ENCODE peak calls at places on chromosome 20, in six cellular contexts. P is GM06990, O is Caki2, M is heart left ventricle, R is AG08396, X is H1. J is an unnamed sample.

GRCh38 chr20:4711511-4711910 is 10.2 kb upstream of the PRND start:
- DNase-seq in R (no peak), M (no peak), P (no peak), O (no peak), X (no peak), J (no peak)

GRCh38 chr20:63791497-63792156 is 39.4 kb downstream of the ZBTB46 start:
- DNase-seq in R (no peak), O (no peak), P (no peak), M (peak; percentile 81), X (no peak), J (no peak)

GRCh38 chr20:9660236-9660868 is 146.0 kb downstream of the LAMP5 start:
- DNase-seq in O (peak; percentile 28), M (no peak), R (peak; percentile 11), X (peak; percentile 54), P (no peak), J (no peak)

GRCh38 chr20:36312724-36313441 is 6.7 kb downstream of the DLGAP4 start:
- DNase-seq in P (no peak), M (no peak), R (no peak), O (no peak), X (peak; percentile 39), J (no peak)

GRCh38 chr20:58893355-58894151 is 41.0 kb downstream of the GNAS start:
- DNase-seq in O (no peak), R (no peak), X (no peak), M (no peak), P (no peak), J (no peak)

GRCh38 chr20:63734111-63734945 is 2.1 kb upstream of the LIME1 start:
- DNase-seq in P (no peak), M (no peak), X (no peak), R (no peak), O (no peak), J (no peak)

GRCh38 chr20:17735959-17736621 is 36.3 kb downstream of the BANF2 start:
- DNase-seq in R (no peak), X (no peak), O (no peak), M (no peak), P (no peak), J (no peak)

GRCh38 chr20:2365666-2366065 is 15.0 kb upstream of the TGM6 start:
- DNase-seq in P (no peak), O (no peak), R (no peak), M (no peak), X (no peak), J (no peak)

GRCh38 chr20:11229772-11230171 is 556.0 kb upstream of the JAG1 start:
- DNase-seq in X (no peak), R (peak; percentile 63), O (peak; percentile 75), P (no peak), M (peak; percentile 64), J (no peak)

GRCh38 chr20:58075565-58075964 is 152.9 kb downstream of the ANKRD60 start:
- DNase-seq in X (peak; percentile 27), O (no peak), M (no peak), P (no peak), R (no peak), J (no peak)

GRCh38 chr20:48544402-48545333 is 283.1 kb downstream of the PREX1 start:
- DNase-seq in R (no peak), X (no peak), P (no peak), O (peak; percentile 8), M (no peak), J (no peak)

GRCh38 chr20:52482049-52482448 is 290.5 kb upstream of the ZFP64 start:
- DNase-seq in X (no peak), R (no peak), O (no peak), M (no peak), P (no peak), J (no peak)

GRCh38 chr20:25274891-25275812 is 27.3 kb downstream of the PYGB start:
- DNase-seq in M (peak; percentile 71), X (peak; percentile 43), O (no peak), P (no peak), R (no peak), J (no peak)

GRCh38 chr20:38685853-38686473 is 38.3 kb upstream of the SLC32A1 start:
- DNase-seq in P (no peak), R (peak; percentile 64), M (no peak), O (peak; percentile 41), X (peak; percentile 85), J (peak; percentile 15)

GRCh38 chr20:54078296-54078695 is 7.9 kb upstream of the BCAS1 start:
- DNase-seq in P (no peak), O (no peak), X (no peak), R (no peak), M (no peak), J (no peak)

GRCh38 chr20:17627101-17627950 is 54.7 kb downstream of the RRBP1 start:
- DNase-seq in X (no peak), P (no peak), M (peak; percentile 24), R (no peak), O (no peak), J (no peak)

GRCh38 chr20:32764000-32764960 is 2.1 kb downstream of the DNMT3B start:
- DNase-seq in R (no peak), M (no peak), P (no peak), X (peak; percentile 80), O (peak; percentile 88), J (no peak)

GRCh38 chr20:17630151-17630805 is 51.8 kb downstream of the RRBP1 start:
- DNase-seq in X (no peak), R (no peak), M (no peak), O (no peak), P (no peak), J (no peak)

GRCh38 chr20:10318625-10319024 is 100.0 kb downstream of the SNAP25 start:
- DNase-seq in O (no peak), M (no peak), P (no peak), X (no peak), R (no peak), J (no peak)

J was measured in CD8-positive, alpha-beta memory T cell.